ENCODE peak calls at places on chromosomes 16 and 17, in ten cellular contexts. Z is OCI-LY7, N is fibroblast of lung, J is gastrocnemius medialis, W is MM.1S, I is HL-60, L is epithelial cell of proximal tubule, P is AG04450, T is lung, O is stomach. X is an unnamed sample.

GRCh38 chr17:72598705-72599104 is 477.9 kb downstream of the SOX9 start:
- DNase-seq in I (no peak), Z (no peak), J (no peak), T (no peak), N (no peak), O (no peak), L (no peak), P (no peak), W (peak), X (no peak)

GRCh38 chr17:59366040-59366757 is 34.7 kb downstream of the YPEL2 start:
- DNase-seq in N (no peak), J (no peak), O (peak), T (no peak), I (no peak), P (no peak), L (no peak), W (no peak), Z (no peak), X (no peak)

GRCh38 chr17:59074494-59074893 is 32.2 kb downstream of the TRIM37 start:
- DNase-seq in L (no peak), N (peak), T (no peak), O (no peak), Z (no peak), I (no peak), W (no peak), J (no peak), P (peak), X (no peak)

GRCh38 chr17:3659541-3660111 is 8.8 kb downstream of the TAX1BP3 start:
- DNase-seq in O (peak), J (peak), L (no peak), Z (no peak), W (peak), T (peak), P (peak), N (peak), I (no peak), X (no peak)

GRCh38 chr16:68246121-68246520 is 948 bp downstream of the PLA2G15 start:
- DNase-seq in N (no peak), L (no peak), W (no peak), I (no peak), J (peak), T (no peak), O (no peak), Z (no peak), P (no peak), X (no peak)

GRCh38 chr17:31511176-31511540 is 119.7 kb downstream of the RAB11FIP4 start:
- DNase-seq in J (no peak), O (peak), I (no peak), L (no peak), P (no peak), W (no peak), Z (no peak), T (no peak), N (no peak), X (no peak)

GRCh38 chr16:68445458-68445857 is 2.9 kb downstream of the SMPD3 start:
- DNase-seq in T (peak), I (peak), O (peak), W (peak), P (no peak), L (no peak), Z (peak), N (peak), J (no peak), X (peak)

GRCh38 chr17:2195729-2196128 is 107.9 kb downstream of the SMG6 start:
- DNase-seq in Z (no peak), W (no peak), P (no peak), J (no peak), O (no peak), N (no peak), I (no peak), L (no peak), T (no peak), X (peak)

GRCh38 chr17:78484300-78485159 is 92.7 kb downstream of the DNAH17 start:
- DNase-seq in I (peak), N (no peak), P (no peak), L (no peak), Z (peak), W (no peak), O (peak), T (no peak), J (no peak), X (peak)

GRCh38 chr17:61599608-61600007 is 8.6 kb upstream of the NACA2 start:
- DNase-seq in I (no peak), W (no peak), L (no peak), O (no peak), T (no peak), N (no peak), Z (no peak), J (no peak), P (no peak), X (no peak)

GRCh38 chr16:87965973-87966667 is 14.9 kb downstream of the BANP start:
- DNase-seq in J (no peak), N (peak), P (no peak), Z (no peak), L (no peak), T (no peak), W (no peak), I (no peak), O (no peak), X (no peak)

GRCh38 chr17:8056232-8056975 is 17.5 kb downstream of the ALOX15B start:
- DNase-seq in W (no peak), L (no peak), Z (peak), T (peak), I (peak), P (peak), N (peak), O (peak), J (peak), X (peak)

GRCh38 chr16:7518158-7518557 is 185.5 kb downstream of the RBFOX1 start:
- DNase-seq in J (no peak), P (no peak), T (no peak), O (no peak), L (no peak), I (no peak), N (no peak), W (no peak), Z (no peak), X (no peak)

GRCh38 chr17:76597156-76598003 is 11.7 kb upstream of the ST6GALNAC2 start:
- DNase-seq in J (no peak), Z (peak), I (no peak), W (no peak), T (peak), P (no peak), L (no peak), N (no peak), O (no peak), X (no peak)

GRCh38 chr17:39617446-39618251 is 9.1 kb upstream of the PPP1R1B start:
- DNase-seq in I (peak), W (peak), O (peak), L (no peak), P (no peak), N (peak), J (peak), T (peak), Z (peak), X (peak)

GRCh38 chr17:4953461-4953961 is 2.6 kb downstream of the ENO3 start:
- DNase-seq in P (no peak), T (no peak), J (no peak), Z (no peak), I (no peak), N (peak), L (peak), W (no peak), O (no peak), X (no peak)

GRCh38 chr17:4959261-4959965 is 8.2 kb downstream of the SPAG7 start:
- DNase-seq in W (no peak), Z (no peak), O (no peak), T (no peak), L (no peak), J (no peak), P (no peak), I (no peak), N (no peak), X (no peak)

GRCh38 chr17:4955091-4955490 is 4.2 kb downstream of the ENO3 start:
- DNase-seq in Z (no peak), L (no peak), I (no peak), J (no peak), O (no peak), W (no peak), N (no peak), P (no peak), T (no peak), X (no peak)

GRCh38 chr17:4958102-4958501 is 7.2 kb downstream of the ENO3 start:
- DNase-seq in W (no peak), J (peak), Z (no peak), L (no peak), O (no peak), T (no peak), I (no peak), P (no peak), N (no peak), X (no peak)

GRCh38 chr17:4956493-4957061 is 5.7 kb downstream of the ENO3 start:
- DNase-seq in N (no peak), Z (peak), J (no peak), I (no peak), T (no peak), L (no peak), O (peak), P (no peak), W (peak), X (peak)
- TF ChIP-seq CTCF in N (no peak), Z (peak), J (peak), I (no peak), T (no peak), L (no peak), O (peak), P (peak), W (peak), X (peak)

DNA sequence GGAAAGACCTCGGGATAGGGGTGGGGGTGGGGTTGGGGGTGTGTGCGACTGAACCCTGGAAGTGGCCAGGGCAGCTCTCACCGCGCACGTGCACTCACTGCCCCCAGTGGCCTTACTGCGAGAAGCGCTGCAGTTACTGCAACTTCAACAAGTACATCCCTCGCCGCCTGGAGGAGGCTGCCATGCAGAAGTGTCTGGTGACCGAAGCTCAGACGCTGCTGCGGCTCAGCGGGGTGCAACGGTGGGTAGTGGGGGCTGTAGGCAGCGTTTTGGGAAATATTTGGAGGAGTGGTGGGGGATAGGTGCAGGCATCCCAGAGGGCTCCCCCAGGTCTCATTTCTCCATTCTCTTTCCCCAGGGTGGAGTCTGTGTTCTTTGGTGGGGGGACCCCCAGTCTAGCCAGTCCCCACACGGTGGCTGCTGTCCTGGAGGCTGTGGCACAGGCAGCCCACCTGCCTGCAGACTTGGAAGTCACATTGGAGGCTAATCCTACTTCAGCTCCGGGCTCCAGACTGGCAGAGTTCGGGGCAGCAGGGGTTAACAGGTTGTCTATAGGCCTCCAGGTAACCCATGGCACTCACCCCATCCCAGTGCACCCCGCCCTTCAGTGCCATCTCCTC is 972 bp downstream of the RSAD1 start:
- DNase-seq in T (peak), L (no peak), N (peak), I (peak), P (peak), W (peak), Z (peak), O (peak), J (peak), X (peak)
- TF ChIP-seq CTCF in T (peak), L (peak), N (peak), I (peak), P (peak), W (peak), Z (peak), O (peak), J (peak), X (peak)

GRCh38 chr16:63697736-63698135 is 1424.1 kb downstream of the CDH11 start:
- DNase-seq in I (no peak), N (no peak), L (no peak), W (no peak), O (no peak), J (no peak), T (no peak), P (no peak), Z (no peak), X (no peak)

DNA sequence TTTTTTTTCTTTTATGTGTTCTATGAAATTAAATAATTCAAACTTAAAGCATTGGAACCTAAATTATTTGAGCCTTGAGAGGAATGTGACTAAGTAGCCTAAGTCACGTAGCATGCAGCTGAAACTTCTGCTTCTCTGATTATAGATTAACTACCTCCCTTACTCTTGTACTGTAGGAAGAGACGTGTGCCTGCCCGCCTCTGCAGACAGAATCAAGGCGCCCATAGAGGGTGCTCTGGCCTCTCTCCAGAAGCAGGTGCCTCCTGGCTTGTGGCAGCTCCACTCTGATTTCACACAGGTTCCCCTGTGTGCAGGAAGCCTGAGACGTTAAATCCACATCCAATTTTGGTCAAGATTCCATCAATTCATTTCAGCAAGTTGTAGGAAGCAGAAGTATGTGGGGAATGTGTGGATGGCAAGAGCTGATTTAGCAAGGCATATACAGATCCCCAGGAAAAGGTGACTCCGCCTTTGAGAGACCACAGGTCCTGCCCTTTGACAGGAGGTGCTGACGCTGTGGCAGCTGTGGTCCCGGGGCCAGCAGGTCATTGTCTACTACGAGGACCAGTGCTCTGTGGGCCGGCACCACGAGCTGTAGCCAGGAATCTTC is 1418.8 kb downstream of the CDH11 start:
- DNase-seq in O (peak), Z (peak), P (no peak), L (peak), N (no peak), T (no peak), I (no peak), W (no peak), J (no peak), X (no peak)
- TF ChIP-seq CTCF in O (no peak), Z (no peak), P (no peak), L (peak), N (no peak), T (no peak), I (no peak), W (no peak), J (no peak), X (no peak)

DNA sequence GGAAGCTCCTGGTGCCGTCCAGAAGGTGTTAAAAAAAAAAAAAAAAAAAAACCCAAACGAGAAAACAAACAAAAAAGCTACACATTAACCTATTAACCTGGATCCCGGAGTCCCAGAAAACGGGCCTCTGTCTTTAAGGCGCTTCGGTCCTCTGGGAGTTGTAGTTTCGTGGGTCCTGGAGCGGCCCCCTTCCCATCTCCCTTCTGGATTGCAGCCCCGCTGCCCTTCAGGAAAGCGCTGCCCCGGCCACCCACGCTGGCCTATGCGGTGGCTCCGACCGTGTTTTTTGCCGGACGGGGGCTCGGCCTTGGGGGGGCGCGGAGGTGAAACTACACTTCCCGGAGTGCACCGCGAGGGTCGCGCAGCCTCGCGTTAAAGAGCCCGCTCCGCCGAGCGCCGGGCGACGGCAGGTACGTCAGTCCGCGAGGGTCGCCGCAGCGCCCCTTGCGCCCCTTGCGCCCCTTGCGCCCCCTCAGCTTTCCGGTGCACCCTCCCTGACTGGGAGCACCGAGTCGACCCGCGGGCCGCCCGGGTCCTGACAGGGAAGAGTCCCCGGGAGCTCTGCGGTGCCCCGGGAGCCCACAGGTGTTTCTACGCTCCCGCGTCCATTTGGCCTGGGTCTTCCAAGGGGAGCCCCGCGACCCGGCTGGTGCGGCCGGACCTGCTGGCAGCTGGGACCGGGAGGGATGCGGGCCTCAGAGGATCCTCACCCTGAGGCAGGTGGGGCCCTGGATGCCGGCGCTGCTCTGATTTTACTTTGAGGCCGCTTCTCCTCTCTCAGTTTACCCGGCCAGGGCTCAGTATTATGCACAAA is at the start of gene FCSK:
- DNase-seq in L (peak), N (peak), P (peak), O (peak), T (peak), I (peak), W (peak), J (peak), Z (peak), X (peak)
- TF ChIP-seq CTCF in L (no peak), N (no peak), P (no peak), O (no peak), T (no peak), I (no peak), W (no peak), J (no peak), Z (peak), X (no peak)

GRCh38 chr17:29116652-29117439 is 63.4 kb downstream of the MYO18A start:
- DNase-seq in T (peak), L (no peak), J (peak), I (peak), Z (peak), O (peak), P (no peak), W (peak), N (peak), X (peak)
- TF ChIP-seq CTCF in T (peak), L (peak), J (peak), I (peak), Z (peak), O (peak), P (peak), W (peak), N (peak), X (peak)

X was measured in activated CD8-positive, alpha-beta T cell treated with anti-CD3 and anti-CD28 coated beads for 36 hours.